ENCODE peak calls at places on chromosomes 4 and X, in six cellular contexts. S, W, A, X, U and J are unnamed samples. For H3K9me3 and H3K36me3, the result is how much of the 10 kb centered on the place peaks cover.

GRCh38 chr4:121379276-121379675 is 1.5 kb downstream of the QRFPR start:
- DNase-seq in S (no peak), W (no peak), A (no peak), X (no peak), U (no peak), J (no peak)

GRCh38 chrX:10172867-10173266 is 16.1 kb downstream of the CLCN4 start:
- DNase-seq in S (no peak), W (no peak), A (peak), X (no peak), U (no peak), J (no peak)

GRCh38 chr4:174120446-174121142 is 162.9 kb downstream of the FBXO8 start:
- DNase-seq in S (peak), W (no peak), A (peak), X (no peak), U (peak), J (peak)

GRCh38 chr4:158823461-158823873 is 54.6 kb downstream of the FNIP2 start:
- DNase-seq in S (no peak), W (no peak), A (peak), X (no peak), U (no peak), J (no peak)

GRCh38 chr4:121686265-121686664 is 10.5 kb downstream of the ANXA5 start:
- DNase-seq in S (no peak), W (no peak), A (no peak), X (no peak), U (no peak), J (no peak)

GRCh38 chrX:80747832-80748231 is 61.8 kb downstream of the BRWD3 start:
- DNase-seq in S (no peak), W (no peak), A (peak), X (no peak), U (no peak), J (no peak)

GRCh38 chr4:99679204-99679603 is 21.6 kb upstream of the C4orf54 start:
- DNase-seq in S (peak), W (no peak), A (no peak), X (no peak), U (no peak), J (peak)

GRCh38 chr4:187598246-187598645 is 397.3 kb upstream of the ZFP42 start:
- DNase-seq in S (no peak), W (no peak), A (peak), X (no peak), U (no peak), J (no peak)

GRCh38 chrX:133185938-133186337 is 32.2 kb downstream of the TFDP3 start:
- DNase-seq in S (no peak), W (no peak), A (no peak), X (no peak), U (no peak), J (no peak)

GRCh38 chr4:168485511-168485910 is 5.2 kb upstream of the DDX60L start:
- DNase-seq in S (no peak), W (no peak), A (no peak), X (no peak), U (no peak), J (no peak)

GRCh38 chrX:39440734-39441305 is 639.6 kb downstream of the MID1IP1 start:
- DNase-seq in S (no peak), W (no peak), A (no peak), X (no peak), U (no peak), J (no peak)
- H3K4me3 ChIP-seq in S (no peak), W (no peak), A (no peak), X (no peak), U (no peak), J (no peak)

GRCh38 chr4:49063670-49064069 is 77.6 kb downstream of the CWH43 start:
- DNase-seq in S (no peak), W (no peak), A (peak), X (no peak), U (no peak), J (no peak)
- H3K9me3 ChIP-seq in S (under half), W (under half), A (under half), X (under half), U (under half), J (under half)

DNA sequence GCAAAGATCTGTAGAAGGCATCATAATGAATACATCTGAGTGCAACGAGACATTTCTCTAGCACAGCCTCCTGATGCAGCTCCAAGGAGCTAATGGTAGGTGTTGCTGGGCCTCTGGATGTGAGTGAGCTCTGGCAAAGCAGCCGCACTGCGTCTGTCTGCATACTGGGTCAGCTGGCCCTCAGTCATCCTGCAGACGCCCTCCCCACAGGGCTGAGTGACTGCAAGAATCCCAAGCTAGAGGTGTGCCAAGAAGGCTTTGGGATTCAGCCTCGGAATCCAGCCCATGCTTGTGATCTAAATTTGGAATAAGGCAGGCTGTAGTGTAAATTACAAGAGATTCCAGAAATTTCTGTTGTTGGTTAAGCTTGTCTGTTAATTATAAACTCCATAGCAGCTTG is 18.5 kb downstream of the HERC3 start:
- DNase-seq in S (peak), W (no peak), A (peak), X (no peak), U (no peak), J (no peak)
- H3K36me3 ChIP-seq in S (under half), W (under half), A (under half), X (under half), U (under half), J (under half)

GRCh38 chr4:101795704-101796103 is 5.2 kb downstream of the BANK1 start:
- DNase-seq in S (no peak), W (no peak), A (no peak), X (no peak), U (no peak), J (no peak)

GRCh38 chr4:101791189-101791572 is 651 bp downstream of the BANK1 start:
- DNase-seq in S (no peak), W (no peak), A (no peak), X (peak), U (no peak), J (no peak)

GRCh38 chr4:101793397-101793796 is 2.9 kb downstream of the BANK1 start:
- DNase-seq in S (no peak), W (no peak), A (no peak), X (no peak), U (no peak), J (no peak)

GRCh38 chr4:101790521-101791188 is at the start of gene BANK1:
- DNase-seq in S (no peak), W (no peak), A (peak), X (peak), U (no peak), J (peak)

DNA sequence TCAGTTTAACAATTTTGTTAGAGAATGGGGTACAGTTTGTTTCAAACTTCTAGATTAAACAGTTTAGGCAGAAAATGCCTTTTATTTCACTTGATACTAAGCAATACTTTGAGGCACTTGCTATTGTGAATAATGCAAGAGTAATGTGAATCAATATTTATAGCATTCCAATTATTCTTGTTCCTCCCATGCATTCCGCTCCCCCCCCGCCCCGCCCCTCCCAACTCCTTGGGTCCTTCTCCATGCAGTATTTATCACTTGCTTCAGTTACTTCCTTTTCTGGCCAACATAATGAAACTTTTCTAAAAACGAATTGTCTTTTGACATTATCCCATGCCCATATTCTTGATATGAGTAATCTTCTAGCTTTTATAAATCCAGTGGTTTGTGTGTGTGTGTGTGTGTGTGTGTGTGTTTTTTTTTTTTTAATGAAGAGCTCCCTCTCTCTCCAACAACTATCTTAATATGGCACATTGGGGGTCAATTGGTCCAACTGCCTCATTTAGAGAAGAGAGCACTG is 1.6 kb downstream of the BANK1 start:
- DNase-seq in S (no peak), W (no peak), A (no peak), X (no peak), U (no peak), J (no peak)
- H3K4me3 ChIP-seq in S (no peak), W (no peak), A (no peak), X (no peak), U (no peak), J (no peak)

DNA sequence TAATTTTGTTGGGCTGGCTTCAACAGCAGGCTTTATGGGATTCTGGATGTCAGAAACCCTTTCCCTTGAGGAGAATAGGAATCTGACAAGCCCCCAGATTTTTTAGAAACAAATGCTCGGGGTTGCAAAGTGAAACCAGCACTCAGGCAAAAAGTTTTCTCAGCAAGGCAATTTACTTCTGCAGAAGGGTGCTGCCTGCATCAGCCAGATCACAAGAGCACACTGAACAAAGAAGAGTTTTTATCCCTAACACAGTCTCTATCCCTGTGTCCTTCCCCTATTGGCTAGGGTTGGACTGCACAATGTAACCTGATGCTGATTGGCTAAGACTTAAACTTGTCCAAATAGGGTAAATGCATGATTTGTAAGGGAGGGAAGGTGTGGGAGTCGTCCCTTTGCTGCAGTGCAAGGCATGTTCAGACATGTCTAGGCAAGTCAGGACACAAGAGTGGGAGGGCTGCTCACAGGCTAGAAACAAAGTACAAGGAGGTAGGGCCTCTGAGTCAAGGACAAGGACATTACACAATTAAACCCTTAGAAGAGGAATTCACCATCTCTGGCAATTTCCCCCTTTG is 175.8 kb downstream of the CCNG2 start:
- DNase-seq in S (no peak), W (no peak), A (no peak), X (no peak), U (no peak), J (no peak)
- H3K9me3 ChIP-seq in S (under half), W (under half), A (under half), X (under half), U (under half), J (under half)

DNA sequence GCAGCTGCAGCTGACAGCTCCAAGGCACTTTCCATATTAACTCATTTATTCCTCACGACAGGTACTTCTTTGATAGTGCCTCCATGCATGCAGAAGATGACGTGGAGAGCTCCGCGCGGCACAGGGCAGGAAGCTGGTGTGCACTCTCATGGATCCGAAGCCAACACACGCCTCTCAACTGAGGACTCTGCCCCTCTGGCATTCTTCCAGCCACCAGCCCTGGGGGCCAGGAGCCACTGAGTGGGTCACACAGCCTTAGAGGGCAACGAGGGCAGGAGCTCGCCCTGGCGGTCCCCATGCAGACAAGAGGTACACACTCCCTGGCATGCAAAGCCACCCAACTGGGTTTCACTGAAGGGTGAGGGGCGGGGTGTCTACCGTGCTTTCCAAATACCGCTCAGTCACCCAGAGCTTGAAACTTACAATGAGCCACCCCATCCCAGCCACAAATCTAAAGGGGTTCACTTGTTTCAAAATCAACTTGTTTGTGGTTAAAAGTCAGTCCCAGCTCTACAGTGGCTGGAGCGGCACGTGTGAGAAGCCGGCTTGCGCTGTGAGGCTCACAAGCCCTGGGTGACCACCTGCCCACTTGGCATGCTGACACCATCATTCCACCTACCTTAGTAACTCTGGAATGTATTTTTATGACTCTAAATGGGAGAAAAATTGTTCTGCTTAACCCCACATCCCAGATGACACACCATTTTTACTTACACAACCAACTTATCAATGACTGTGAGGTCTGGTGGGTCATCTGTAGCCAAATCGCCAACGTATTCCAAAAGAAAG is 16.2 kb downstream of the NOP14 start:
- DNase-seq in S (no peak), W (no peak), A (peak), X (no peak), U (no peak), J (peak)
- H3K36me3 ChIP-seq in S (under half), W (half or more), A (half or more), X (half or more), U (under half), J (half or more)